ENCODE peak calls at places on chromosome 9, in six cellular contexts. S is GM04504, P is A172, K is Right ventricle myocardium inferior, E is SK-N-DZ, A is RKO. M is an unnamed sample.

GRCh38 chr9:36598281-36598680 is 25.6 kb downstream of the MELK start:
- DNase-seq in A (no peak), K (no peak), E (no peak), P (no peak), S (no peak), M (no peak)

GRCh38 chr9:130437011-130437784 is 7.6 kb upstream of the ASS1 start:
- DNase-seq in K (peak; percentile 37), P (no peak), A (no peak), E (no peak), S (no peak), M (no peak)

GRCh38 chr9:90251311-90251710 is 391.3 kb downstream of the DIRAS2 start:
- DNase-seq in S (no peak), E (no peak), P (no peak), A (no peak), K (no peak), M (no peak)

GRCh38 chr9:95048225-95049087 is 269.1 kb downstream of the FANCC start:
- DNase-seq in K (peak; percentile 89), S (no peak), A (peak; percentile 67), E (peak; percentile 18), P (peak; percentile 35), M (peak; percentile 84)

GRCh38 chr9:109856785-109857184 is 76.8 kb downstream of the PALM2AKAP2 start:
- DNase-seq in S (no peak), K (peak; percentile 88), P (no peak), E (no peak), A (no peak), M (no peak)

GRCh38 chr9:2453701-2454100 is 167.9 kb upstream of the VLDLR start:
- DNase-seq in A (no peak), S (no peak), K (no peak), P (no peak), E (no peak), M (no peak)

GRCh38 chr9:91207481-91207888 is 154.2 kb downstream of the AUH start:
- DNase-seq in A (no peak), E (no peak), P (peak; percentile 23), K (no peak), S (no peak), M (no peak)

GRCh38 chr9:38026840-38027527 is 42.0 kb downstream of the SHB start:
- DNase-seq in S (no peak), A (no peak), P (no peak), E (no peak), K (no peak), M (no peak)

GRCh38 chr9:114385412-114386181 is 2.2 kb downstream of the AKNA start:
- DNase-seq in K (peak; percentile 90), A (peak; percentile 80), E (no peak), P (peak; percentile 89), S (peak; percentile 82), M (peak; percentile 95)

GRCh38 chr9:75184471-75184870 is 96.2 kb downstream of the OSTF1 start:
- DNase-seq in S (no peak), E (no peak), K (no peak), P (no peak), A (no peak), M (no peak)

GRCh38 chr9:135136991-135137390 is 49.5 kb downstream of the OLFM1 start:
- DNase-seq in E (no peak), P (no peak), A (no peak), S (no peak), K (peak; percentile 41), M (no peak)

GRCh38 chr9:504921-505821 is 290.5 kb downstream of the DOCK8 start:
- DNase-seq in K (no peak), A (peak; percentile 44), E (no peak), S (no peak), P (no peak), M (peak; percentile 65)

GRCh38 chr9:12996971-12997370 is 222.2 kb downstream of the LURAP1L start:
- DNase-seq in P (no peak), E (no peak), A (no peak), S (no peak), K (no peak), M (no peak)

GRCh38 chr9:118170032-118170955 is 466.1 kb downstream of the TLR4 start:
- DNase-seq in P (peak; percentile 54), E (peak; percentile 48), S (peak; percentile 9), K (no peak), A (peak; percentile 83), M (no peak)

GRCh38 chr9:14924821-14925220 is 14.6 kb upstream of the FREM1 start:
- DNase-seq in S (peak; percentile 48), P (no peak), K (no peak), A (no peak), E (no peak), M (no peak)

GRCh38 chr9:6640268-6641072 is 5.1 kb downstream of the GLDC start:
- DNase-seq in E (no peak), K (no peak), A (no peak), P (no peak), S (no peak), M (no peak)

GRCh38 chr9:131046093-131046380 is 37.1 kb downstream of the LAMC3 start:
- DNase-seq in P (no peak), S (no peak), K (peak; percentile 20), A (peak; percentile 60), E (no peak), M (no peak)

GRCh38 chr9:135611142-135611874 is 28.0 kb downstream of the GLT6D1 start:
- DNase-seq in S (no peak), K (no peak), E (no peak), P (no peak), A (no peak), M (no peak)

GRCh38 chr9:78369644-78370219 is 72.8 kb downstream of the PSAT1 start:
- DNase-seq in S (no peak), K (peak; percentile 80), E (peak; percentile 61), A (peak; percentile 67), P (peak; percentile 63), M (peak; percentile 82)

GRCh38 chr9:99259231-99259918 is 37.3 kb downstream of the SEC61B start:
- DNase-seq in K (peak; percentile 91), P (peak; percentile 19), S (no peak), A (no peak), E (peak; percentile 48), M (peak; percentile 77)

GRCh38 chr9:129037767-129038098 is 1.3 kb downstream of the MIGA2 start:
- DNase-seq in A (no peak), E (no peak), S (no peak), K (no peak), P (no peak), M (no peak)